ENCODE peak calls at places on chromosomes 11 and 22, in ten cellular contexts. R, Z, M, F, B, D, H, O, X and A are unnamed samples.

GRCh38 chr11:74929431-74930363 is 19.2 kb downstream of the XRRA1 start:
- DNase-seq in R (peak; percentile 76), Z (peak; percentile 67), M (peak; percentile 95), F (peak; percentile 46), B (peak; percentile 95), D (peak; percentile 65), H (peak; percentile 77), O (peak; percentile 77), X (no peak), A (peak; percentile 83)

GRCh38 chr22:42621505-42622002 is 6.9 kb upstream of the POLDIP3 start:
- DNase-seq in R (peak; percentile 73), Z (peak; percentile 87), M (peak; percentile 93), F (peak; percentile 62), B (peak; percentile 77), D (peak; percentile 93), H (peak; percentile 68), O (peak; percentile 55), X (peak; percentile 78), A (peak; percentile 73)

GRCh38 chr11:66047541-66048365 is 1.2 kb downstream of the GAL3ST3 start:
- DNase-seq in R (no peak), Z (no peak), M (no peak), F (no peak), B (no peak), D (no peak), H (no peak), O (no peak), X (no peak), A (peak; percentile 53)

GRCh38 chr22:39462443-39463147 is 5.8 kb downstream of the MGAT3 start:
- DNase-seq in R (peak; percentile 63), Z (no peak), M (peak; percentile 84), F (no peak), B (peak; percentile 73), D (peak; percentile 71), H (no peak), O (no peak), X (peak; percentile 74), A (no peak)

GRCh38 chr11:124376280-124376679 is 8.0 kb downstream of the OR8B2 start:
- DNase-seq in R (no peak), Z (no peak), M (no peak), F (no peak), B (no peak), D (no peak), H (no peak), O (no peak), X (no peak), A (no peak)

GRCh38 chr11:76310832-76311231 is 70.1 kb downstream of the THAP12 start:
- DNase-seq in R (no peak), Z (no peak), M (no peak), F (no peak), B (no peak), D (no peak), H (no peak), O (no peak), X (no peak), A (no peak)

GRCh38 chr11:10348650-10349280 is 43.9 kb downstream of the ADM start:
- DNase-seq in R (no peak), Z (no peak), M (peak; percentile 22), F (no peak), B (no peak), D (no peak), H (no peak), O (peak; percentile 26), X (no peak), A (no peak)

GRCh38 chr11:8566613-8567210 is 27.3 kb downstream of the STK33 start:
- DNase-seq in R (no peak), Z (no peak), M (peak; percentile 48), F (no peak), B (peak; percentile 88), D (no peak), H (no peak), O (peak; percentile 55), X (no peak), A (no peak)

GRCh38 chr11:111272420-111272819 is 25.9 kb upstream of the POU2AF3 start:
- DNase-seq in R (no peak), Z (no peak), M (no peak), F (no peak), B (no peak), D (no peak), H (no peak), O (no peak), X (no peak), A (no peak)

GRCh38 chr22:50085211-50085999 is at the start of gene MLC1:
- DNase-seq in R (no peak), Z (no peak), M (no peak), F (no peak), B (no peak), D (no peak), H (no peak), O (no peak), X (no peak), A (no peak)

GRCh38 chr22:19011075-19011474 is 75.0 kb upstream of the PRODH start:
- DNase-seq in R (no peak), Z (no peak), M (no peak), F (no peak), B (no peak), D (no peak), H (no peak), O (no peak), X (no peak), A (no peak)

DNA sequence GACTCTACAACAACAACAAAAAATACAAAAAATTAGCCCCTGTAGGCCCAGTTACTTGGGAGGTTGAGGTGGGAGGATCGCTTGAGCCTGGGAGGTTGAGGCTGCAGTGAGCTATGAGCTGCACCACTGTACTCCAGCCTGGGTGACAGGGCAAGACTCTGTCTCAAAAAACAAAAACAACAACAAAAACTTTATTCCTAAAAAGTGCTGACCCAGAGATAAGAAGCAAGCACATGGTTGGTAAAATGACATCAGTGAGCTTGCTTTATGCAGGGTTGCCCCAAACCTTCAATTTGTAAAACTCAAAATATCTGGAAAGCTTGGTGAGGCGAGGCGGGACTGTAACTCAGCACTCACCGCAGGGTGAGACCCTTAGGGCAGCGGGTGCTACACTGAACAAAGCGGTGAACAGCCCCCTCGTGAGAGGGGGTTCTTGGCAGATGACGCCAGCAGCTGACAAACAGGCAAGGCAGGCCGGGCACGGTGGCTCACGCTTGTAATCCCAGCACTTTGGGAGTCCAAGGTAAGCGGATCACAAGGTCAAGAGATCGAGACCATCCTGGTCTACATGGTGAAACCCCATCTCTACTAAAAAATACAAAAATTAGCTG is 3.5 kb upstream of the TCIRG1 start:
- DNase-seq in R (no peak), Z (no peak), M (no peak), F (no peak), B (no peak), D (no peak), H (no peak), O (no peak), X (peak; percentile 8), A (no peak)
- H3K4me1 ChIP-seq in R (peaks cover 52% of the 10 kb centered on the region), Z (no peaks in the 10 kb centered on the region), M (peaks cover 7% of the 10 kb centered on the region), F (peaks cover 20% of the 10 kb centered on the region), B (peaks cover 35% of the 10 kb centered on the region), D (no peaks in the 10 kb centered on the region), H (peaks cover 16% of the 10 kb centered on the region), O (peaks cover 27% of the 10 kb centered on the region), X (peaks cover 84% of the 10 kb centered on the region), A (peaks cover 68% of the 10 kb centered on the region)

DNA sequence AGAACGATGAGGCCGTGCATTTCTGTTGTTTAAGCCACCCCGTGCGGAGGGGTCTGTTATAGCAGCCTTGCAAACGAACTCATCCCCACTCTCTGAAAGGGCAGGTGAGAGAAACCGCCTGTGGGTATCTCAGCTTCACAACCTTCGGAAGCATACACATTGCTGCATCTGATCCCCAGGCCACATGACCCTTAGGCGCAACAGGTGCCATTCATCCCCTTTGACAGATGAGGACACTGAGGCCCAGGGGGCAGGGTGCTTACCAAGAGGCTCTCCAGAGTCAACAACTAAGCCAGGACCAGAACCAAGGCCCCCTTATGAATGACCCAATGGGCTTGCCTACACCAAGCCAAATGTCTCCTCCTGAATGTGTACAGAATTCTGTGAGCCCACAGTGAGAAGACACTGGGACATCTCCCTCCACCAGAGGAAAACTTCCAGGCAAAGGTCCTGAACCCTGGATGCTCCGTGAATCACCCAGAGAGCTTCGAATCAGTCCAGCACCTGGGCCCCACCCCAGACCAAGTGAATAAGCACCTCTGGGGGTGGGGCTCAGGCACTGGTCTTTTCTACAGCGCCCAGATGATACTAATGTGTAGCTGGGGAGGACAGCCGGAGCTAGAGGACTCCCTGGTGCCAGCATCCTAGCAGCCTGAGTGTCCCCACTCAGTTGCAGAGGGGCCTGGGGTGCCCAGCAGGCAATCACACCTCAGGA is 83.2 kb downstream of the BUD13 start:
- DNase-seq in R (no peak), Z (no peak), M (no peak), F (no peak), B (no peak), D (no peak), H (no peak), O (no peak), X (no peak), A (no peak)
- H3K27ac ChIP-seq in R (no peak overlapping the region), Z (no peak overlapping the region), M (no peak overlapping the region), F (no peak overlapping the region), B (no peak overlapping the region), D (no peak overlapping the region), H (no peak overlapping the region), O (no peak overlapping the region), X (no peak overlapping the region), A (no peak overlapping the region)

GRCh38 chr11:129946256-129946655 is 50.9 kb upstream of the NFRKB start:
- DNase-seq in R (no peak), Z (no peak), M (no peak), F (no peak), B (peak; percentile 50), D (no peak), H (no peak), O (no peak), X (no peak), A (no peak)
- H3K4me1 ChIP-seq in R (no peaks in the 10 kb centered on the region), Z (no peaks in the 10 kb centered on the region), M (peaks cover 2% of the 10 kb centered on the region), F (peaks cover 3% of the 10 kb centered on the region), B (peaks cover 45% of the 10 kb centered on the region), D (peaks cover 4% of the 10 kb centered on the region), H (no peaks in the 10 kb centered on the region), O (peaks cover 12% of the 10 kb centered on the region), X (peaks cover 11% of the 10 kb centered on the region), A (no peaks in the 10 kb centered on the region)

DNA sequence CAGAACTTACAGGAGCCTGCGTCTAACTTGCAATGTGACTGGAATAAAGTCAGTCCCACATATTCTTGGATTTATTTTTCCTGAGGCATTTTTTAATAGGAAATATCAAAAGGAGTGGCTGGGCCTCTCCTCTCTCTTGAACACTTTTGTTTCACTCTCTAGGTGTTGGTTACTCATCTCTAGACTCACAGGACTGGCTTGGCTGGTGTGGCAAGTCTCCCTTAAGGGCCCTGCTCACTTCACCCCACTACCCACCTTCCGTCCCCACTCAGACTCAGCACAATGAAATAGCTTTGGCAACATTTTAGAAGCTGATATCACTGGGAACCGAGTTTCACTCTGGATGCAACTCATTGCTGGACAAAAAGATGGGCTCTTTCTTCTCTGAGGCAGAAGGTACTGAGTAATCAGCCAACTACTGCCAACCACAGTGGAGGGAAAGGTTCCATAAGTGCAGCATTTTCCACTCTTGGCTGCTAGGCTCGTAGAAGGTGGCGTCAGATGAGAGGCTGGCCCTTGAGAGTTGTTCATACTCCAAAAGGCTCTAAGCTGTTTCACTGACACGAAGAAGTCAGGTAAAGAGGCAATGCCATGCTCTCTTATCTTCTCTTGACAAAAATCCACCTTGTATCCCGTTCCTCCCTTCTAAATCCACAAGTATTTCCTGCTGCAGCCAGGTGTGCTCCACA is 390.6 kb downstream of the SOX6 start:
- DNase-seq in R (no peak), Z (no peak), M (no peak), F (no peak), B (no peak), D (no peak), H (peak; percentile 58), O (peak; percentile 80), X (no peak), A (peak; percentile 32)
- H3K27ac ChIP-seq in R (peak overlapping the region; percentile 8), Z (no peak overlapping the region), M (no peak overlapping the region), F (no peak overlapping the region), B (no peak overlapping the region), D (no peak overlapping the region), H (peak overlapping the region; percentile 85), O (peak overlapping the region; percentile 99), X (peak overlapping the region; percentile 40), A (no peak overlapping the region)